ENCODE peak calls at places on chromosomes 5 and 9, in seven cellular contexts. Y is Panc1, M is lower leg skin, E is spleen, G is GM06990, A is sigmoid colon, X is astrocyte of the cerebellum. J is an unnamed sample.

GRCh38 chr9:109238677-109239076 is 71.6 kb upstream of the FRRS1L start:
- DNase-seq in X (no peak), G (no peak), M (no peak), Y (no peak), A (no peak), E (no peak), J (no peak)

GRCh38 chr5:176737746-176738699 is 72.3 kb upstream of the UNC5A start:
- DNase-seq in M (peak), G (no peak), Y (no peak), X (no peak), E (peak), A (peak), J (no peak)

GRCh38 chr9:123925820-123926219 is 4.1 kb downstream of the DENND1A start:
- DNase-seq in Y (no peak), A (no peak), E (no peak), X (no peak), M (no peak), G (no peak), J (no peak)

GRCh38 chr5:5658226-5658625 is 235.7 kb downstream of the ICE1 start:
- DNase-seq in G (no peak), Y (no peak), X (peak), A (peak), M (no peak), E (no peak), J (peak)

GRCh38 chr5:58849995-58850667 is 267.3 kb downstream of the RAB3C start:
- DNase-seq in Y (peak), G (no peak), A (no peak), E (no peak), X (peak), M (no peak), J (peak)

GRCh38 chr9:34809504-34810186 is 99.7 kb upstream of the CCL21 start:
- DNase-seq in G (no peak), M (no peak), X (no peak), A (no peak), E (no peak), Y (no peak), J (peak)

GRCh38 chr9:8362250-8362649 is 562.7 kb upstream of the DMAC1 start:
- DNase-seq in X (no peak), A (no peak), E (no peak), Y (no peak), M (no peak), G (no peak), J (no peak)

GRCh38 chr5:15844253-15844652 is 335.3 kb downstream of the MARCHF11 start:
- DNase-seq in X (no peak), M (no peak), G (no peak), E (no peak), Y (no peak), A (no peak), J (no peak)

GRCh38 chr5:95892784-95893354 is 68.8 kb downstream of the ELL2 start:
- DNase-seq in A (no peak), M (no peak), Y (no peak), G (no peak), E (no peak), X (peak), J (no peak)

GRCh38 chr5:136011427-136012001 is 17.3 kb upstream of the TGFBI start:
- DNase-seq in X (no peak), M (no peak), Y (no peak), A (no peak), G (no peak), E (no peak), J (no peak)

GRCh38 chr9:112761912-112762651 is 11.5 kb downstream of the SNX30 start:
- DNase-seq in G (no peak), M (peak), E (no peak), A (no peak), Y (no peak), X (no peak), J (no peak)

GRCh38 chr9:134539613-134540012 is 102.0 kb upstream of the COL5A1 start:
- DNase-seq in G (no peak), A (no peak), E (no peak), M (no peak), X (no peak), Y (no peak), J (peak)

GRCh38 chr5:143124593-143124992 is 278.9 kb downstream of the NR3C1 start:
- DNase-seq in X (no peak), G (no peak), E (no peak), A (no peak), Y (no peak), M (no peak), J (no peak)

GRCh38 chr5:148452499-148453193 is 68.9 kb downstream of the FBXO38 start:
- DNase-seq in M (no peak), X (no peak), E (no peak), A (no peak), Y (no peak), G (no peak), J (no peak)

GRCh38 chr5:149733129-149733900 is 3.2 kb downstream of the PPARGC1B start:
- DNase-seq in X (no peak), E (no peak), Y (no peak), G (no peak), M (peak), A (no peak), J (no peak)

GRCh38 chr5:139835656-139836055 is 40.0 kb downstream of the PSD2 start:
- DNase-seq in G (no peak), Y (no peak), M (no peak), X (no peak), E (no peak), A (peak), J (no peak)

GRCh38 chr9:106862115-106862945 is 636 bp upstream of the ZNF462 start:
- DNase-seq in E (no peak), M (no peak), Y (no peak), X (no peak), G (peak), A (peak), J (peak)

GRCh38 chr9:100671811-100672305 is 94.0 kb downstream of the CAVIN4 start:
- DNase-seq in A (no peak), X (no peak), M (no peak), G (no peak), E (no peak), Y (no peak), J (no peak)

GRCh38 chr5:1672396-1672795 is 127.2 kb downstream of the MRPL36 start:
- DNase-seq in X (no peak), A (no peak), Y (no peak), M (peak), E (peak), G (no peak), J (no peak)

GRCh38 chr5:95244479-95244878 is 40.4 kb downstream of the MCTP1 start:
- DNase-seq in A (no peak), E (no peak), G (no peak), Y (no peak), M (no peak), X (no peak), J (no peak)

GRCh38 chr9:110115868-110116542 is 92.0 kb downstream of the C9orf152 start:
- DNase-seq in E (no peak), G (no peak), A (no peak), Y (no peak), M (no peak), X (no peak), J (no peak)

GRCh38 chr9:130240410-130241197 is 25.0 kb upstream of the HMCN2 start:
- DNase-seq in E (no peak), G (no peak), M (no peak), Y (no peak), A (peak), X (peak), J (peak)

GRCh38 chr5:17990168-17990567 is 355.9 kb downstream of the TAF11L14 start:
- DNase-seq in X (no peak), G (no peak), A (no peak), M (no peak), E (no peak), Y (no peak), J (no peak)

GRCh38 chr9:106958955-106959657 is 96.1 kb downstream of the ZNF462 start:
- DNase-seq in G (no peak), A (no peak), M (no peak), E (no peak), Y (no peak), X (peak), J (no peak)

GRCh38 chr5:38672059-38672791 is 115.8 kb upstream of the LIFR start:
- DNase-seq in X (peak), Y (no peak), E (no peak), M (no peak), G (no peak), A (no peak), J (no peak)

GRCh38 chr5:59174248-59174844 is 591.5 kb downstream of the RAB3C start:
- DNase-seq in X (peak), M (no peak), E (no peak), A (no peak), Y (no peak), G (no peak), J (no peak)

GRCh38 chr9:36136277-36136893 is at the start of gene GLIPR2:
- DNase-seq in Y (no peak), G (peak), A (peak), X (no peak), E (peak), M (peak), J (peak)

GRCh38 chr5:84718377-84718776 is 333.7 kb upstream of the EDIL3 start:
- DNase-seq in G (no peak), M (no peak), Y (no peak), A (no peak), E (no peak), X (no peak), J (no peak)

GRCh38 chr5:114362977-114363721 is 1.3 kb downstream of the KCNN2 start:
- DNase-seq in G (peak), E (no peak), X (no peak), Y (no peak), M (no peak), A (no peak), J (peak)

GRCh38 chr5:109708813-109709212 is 19.1 kb downstream of the MAN2A1 start:
- DNase-seq in X (no peak), E (no peak), Y (no peak), G (no peak), M (no peak), A (no peak), J (no peak)

GRCh38 chr5:176741566-176742211 is 68.7 kb upstream of the UNC5A start:
- DNase-seq in Y (no peak), M (peak), E (peak), A (peak), G (no peak), X (no peak), J (no peak)

GRCh38 chr5:35371971-35372426 is 141.7 kb upstream of the PRLR start:
- DNase-seq in M (no peak), A (no peak), Y (no peak), X (no peak), E (no peak), G (no peak), J (peak)

GRCh38 chr5:140075371-140075770 is 32.3 kb upstream of the NRG2 start:
- DNase-seq in Y (no peak), E (no peak), X (no peak), G (no peak), M (no peak), A (no peak), J (no peak)

GRCh38 chr9:112127281-112127680 is 47.8 kb downstream of the SUSD1 start:
- DNase-seq in A (no peak), X (no peak), G (no peak), M (peak), Y (no peak), E (no peak), J (no peak)

GRCh38 chr5:68396722-68397121 is 181.2 kb downstream of the PIK3R1 start:
- DNase-seq in A (no peak), X (no peak), M (no peak), Y (no peak), G (no peak), E (no peak), J (peak)

GRCh38 chr9:135080286-135081263 is 6.9 kb upstream of the OLFM1 start:
- DNase-seq in M (peak), X (no peak), A (peak), Y (no peak), E (peak), G (no peak), J (no peak)

GRCh38 chr5:135246605-135246922 is 152.5 kb downstream of the MACROH2A1 start:
- DNase-seq in Y (no peak), X (no peak), M (peak), A (peak), G (no peak), E (peak), J (no peak)

GRCh38 chr9:123267481-123268239 is 726 bp downstream of the STRBP start:
- DNase-seq in M (peak), E (peak), G (peak), X (no peak), A (peak), Y (no peak), J (peak)

GRCh38 chr5:10534491-10535236 is 29.2 kb upstream of the ANKRD33B start:
- DNase-seq in A (peak), Y (no peak), X (no peak), G (no peak), E (no peak), M (no peak), J (no peak)

GRCh38 chr5:10532421-10532820 is 31.4 kb upstream of the ANKRD33B start:
- DNase-seq in X (no peak), A (peak), G (no peak), M (no peak), E (peak), Y (no peak), J (no peak)

GRCh38 chr5:10535237-10535530 is 28.7 kb upstream of the ANKRD33B start:
- DNase-seq in G (no peak), E (no peak), X (no peak), A (peak), Y (no peak), M (no peak), J (no peak)

GRCh38 chr5:10530601-10531320 is 33.1 kb upstream of the ANKRD33B start:
- DNase-seq in G (no peak), X (no peak), A (no peak), E (no peak), Y (no peak), M (no peak), J (no peak)

DNA sequence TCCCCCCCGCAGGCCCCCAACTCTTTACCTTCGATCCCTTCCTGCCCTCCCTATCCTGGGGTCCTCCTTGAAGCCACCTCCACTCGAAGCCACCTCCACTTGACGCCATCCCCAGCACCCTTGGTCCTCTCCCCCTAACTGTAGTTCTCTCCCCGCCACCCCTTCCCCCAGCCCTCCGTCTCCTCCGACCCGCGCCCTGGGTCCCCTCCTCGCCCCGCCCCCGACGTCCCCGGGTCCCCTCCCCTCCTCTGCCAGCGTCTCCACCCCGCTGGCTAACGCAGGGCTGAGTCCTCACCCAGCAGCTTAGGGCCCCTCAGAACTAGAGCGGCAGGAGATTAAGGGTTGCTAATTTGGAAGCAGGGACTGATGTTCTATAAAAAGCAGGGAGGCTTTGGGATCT is 30.7 kb upstream of the ANKRD33B start:
- DNase-seq in M (no peak), E (no peak), A (peak), G (no peak), X (no peak), Y (no peak), J (no peak)
- H3K4me3 ChIP-seq in M (no peak), E (no peak), A (no peak), G (no peak), X (no peak), Y (no peak), J (no peak)

DNA sequence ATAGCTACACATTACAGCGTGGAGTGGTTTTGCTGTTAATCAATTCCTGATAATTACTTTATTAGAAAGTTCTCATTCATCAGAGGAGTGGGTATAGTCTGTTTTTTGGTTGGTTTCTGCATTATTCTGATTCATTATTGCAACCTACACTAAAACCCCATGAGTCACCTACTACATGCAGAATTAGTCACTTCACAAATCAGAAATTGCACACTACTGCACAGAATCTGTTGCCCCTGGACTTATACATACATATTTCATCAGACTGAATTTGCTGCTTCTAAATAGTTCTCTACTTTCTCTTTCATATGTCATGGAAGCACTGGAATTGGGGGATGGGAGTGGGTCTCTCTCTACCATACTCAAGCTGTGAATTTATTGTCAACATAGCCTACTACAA is 585.2 kb downstream of the DNAH5 start:
- DNase-seq in A (no peak), G (no peak), M (no peak), X (peak), E (no peak), Y (no peak), J (no peak)
- H3K4me3 ChIP-seq in A (no peak), G (no peak), M (no peak), X (no peak), E (no peak), Y (no peak), J (no peak)

DNA sequence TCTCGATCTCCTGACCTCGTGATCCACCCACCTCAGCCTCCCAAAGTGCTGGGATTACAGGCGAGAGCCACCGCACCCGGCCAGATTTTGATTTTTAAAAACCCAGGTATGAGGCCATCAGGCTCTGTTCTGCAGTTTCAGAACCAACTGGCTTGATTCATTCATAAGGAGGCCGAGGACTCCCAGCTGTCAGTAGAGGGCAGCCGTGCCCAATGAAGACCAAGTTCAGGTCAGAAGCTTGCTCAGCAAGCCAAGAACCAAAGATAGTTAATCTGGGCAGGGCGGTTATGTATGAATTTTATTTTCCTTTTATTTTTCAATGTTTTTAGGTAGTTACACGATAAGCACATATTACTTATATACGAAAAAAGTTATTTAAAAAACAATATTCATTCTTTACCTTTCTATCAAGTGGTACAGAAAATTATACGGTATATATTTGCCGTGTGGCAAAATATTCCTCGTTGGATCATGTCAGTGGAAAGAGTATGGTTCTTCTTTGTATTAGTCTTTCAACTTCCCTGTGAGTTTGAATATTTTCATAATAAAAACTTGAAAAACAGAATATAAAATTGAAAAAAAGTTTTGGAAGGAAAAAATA is 18.0 kb downstream of the MGAT1 start:
- DNase-seq in A (peak), M (peak), G (no peak), X (peak), Y (peak), E (peak), J (no peak)
- H3K4me3 ChIP-seq in A (no peak), M (no peak), G (no peak), X (no peak), Y (no peak), E (no peak), J (no peak)

GRCh38 chr9:127897194-127897692 is 2.2 kb downstream of the ST6GALNAC6 start:
- DNase-seq in X (no peak), Y (no peak), M (peak), G (peak), A (peak), E (peak), J (no peak)
- H3K4me3 ChIP-seq in X (peak), Y (no peak), M (no peak), G (peak), A (peak), E (peak), J (no peak)

J was measured in mucosa of descending colon.